ENCODE peak calls at places on chromosome 19, in five cellular contexts. L is right lobe of liver; S is H9; E is CD4-positive, alpha-beta T cell; B is cardiac muscle cell. T is an unnamed sample.

GRCh38 chr19:54160182-54160811 is 776 bp upstream of the LENG1 start:
- DNase-seq in L (peak), S (no peak), E (no peak), B (no peak), T (no peak)

GRCh38 chr19:3608079-3608641 is 1.5 kb upstream of the TBXA2R start:
- DNase-seq in L (no peak), S (no peak), E (no peak), B (no peak), T (no peak)

GRCh38 chr19:36051236-36051635 is 2.8 kb downstream of the THAP8 start:
- DNase-seq in L (no peak), S (peak), E (no peak), B (peak), T (no peak)

GRCh38 chr19:57435062-57435978 is at the start of gene ZNF749:
- DNase-seq in L (peak), S (peak), E (peak), B (peak), T (peak)

GRCh38 chr19:35288331-35288730 is 3.6 kb upstream of the MAG start:
- DNase-seq in L (no peak), S (no peak), E (no peak), B (no peak), T (no peak)

GRCh38 chr19:660793-661426 is 2.1 kb downstream of the RNF126 start:
- DNase-seq in L (peak), S (no peak), E (no peak), B (no peak), T (no peak)

GRCh38 chr19:39996218-39996810 is 546 bp upstream of the ZNF546 start:
- DNase-seq in L (no peak), S (no peak), E (no peak), B (peak), T (peak)

GRCh38 chr19:45667620-45668341 is at the start of gene GIPR:
- DNase-seq in L (peak), S (peak), E (peak), B (peak), T (peak)

GRCh38 chr19:49271080-49271753 is 53.8 kb downstream of the SLC6A16 start:
- DNase-seq in L (no peak), S (no peak), E (no peak), B (no peak), T (no peak)

GRCh38 chr19:39190768-39191167 is 6.0 kb upstream of the NCCRP1 start:
- DNase-seq in L (no peak), S (no peak), E (no peak), B (no peak), T (no peak)

GRCh38 chr19:34994643-34995471 is 5.3 kb upstream of the GRAMD1A start:
- DNase-seq in L (peak), S (no peak), E (no peak), B (no peak), T (no peak)

GRCh38 chr19:3671680-3672574 is 28.3 kb downstream of the PIP5K1C start:
- DNase-seq in L (no peak), S (no peak), E (no peak), B (no peak), T (peak)

GRCh38 chr19:34962281-34962944 is 1.6 kb downstream of the ZNF792 start:
- DNase-seq in L (no peak), S (no peak), E (no peak), B (no peak), T (no peak)

GRCh38 chr19:48878219-48879024 is 6.2 kb downstream of the PPP1R15A start:
- DNase-seq in L (no peak), S (no peak), E (no peak), B (no peak), T (no peak)

GRCh38 chr19:16160943-16161560 is 12.3 kb downstream of the CIB3 start:
- DNase-seq in L (no peak), S (no peak), E (no peak), B (no peak), T (no peak)

GRCh38 chr19:10419646-10420443 is 493 bp upstream of the PDE4A start:
- DNase-seq in L (no peak), S (peak), E (no peak), B (peak), T (peak)

GRCh38 chr19:10421240-10421948 is 1.1 kb downstream of the PDE4A start:
- DNase-seq in L (no peak), S (no peak), E (no peak), B (no peak), T (no peak)

GRCh38 chr19:10421981-10422461 is 1.7 kb downstream of the PDE4A start:
- DNase-seq in L (no peak), S (no peak), E (no peak), B (no peak), T (no peak)

GRCh38 chr19:10419200-10419645 is 1.1 kb upstream of the PDE4A start:
- DNase-seq in L (no peak), S (no peak), E (no peak), B (no peak), T (no peak)

GRCh38 chr19:10420444-10421239 is at the start of gene PDE4A:
- DNase-seq in L (no peak), S (peak), E (no peak), B (peak), T (peak)
- TF ChIP-seq CTCF in L (no peak), S (peak), E (no peak), B (peak), T (peak)

GRCh38 chr19:12773571-12773970 is 1.8 kb downstream of the HOOK2 start:
- DNase-seq in L (no peak), S (no peak), E (no peak), B (no peak), T (no peak)
- TF ChIP-seq CTCF in L (no peak), S (peak), E (no peak), B (peak), T (peak)

GRCh38 chr19:8023371-8023770 is 17.9 kb upstream of the ELAVL1 start:
- DNase-seq in L (no peak), S (no peak), E (no peak), B (no peak), T (no peak)

GRCh38 chr19:8020681-8021080 is 15.2 kb upstream of the ELAVL1 start:
- DNase-seq in L (no peak), S (no peak), E (no peak), B (no peak), T (no peak)

GRCh38 chr19:8022275-8022674 is 16.8 kb upstream of the ELAVL1 start:
- DNase-seq in L (peak), S (no peak), E (no peak), B (no peak), T (no peak)

GRCh38 chr19:8021374-8021773 is 15.9 kb upstream of the ELAVL1 start:
- DNase-seq in L (no peak), S (no peak), E (no peak), B (no peak), T (no peak)

DNA sequence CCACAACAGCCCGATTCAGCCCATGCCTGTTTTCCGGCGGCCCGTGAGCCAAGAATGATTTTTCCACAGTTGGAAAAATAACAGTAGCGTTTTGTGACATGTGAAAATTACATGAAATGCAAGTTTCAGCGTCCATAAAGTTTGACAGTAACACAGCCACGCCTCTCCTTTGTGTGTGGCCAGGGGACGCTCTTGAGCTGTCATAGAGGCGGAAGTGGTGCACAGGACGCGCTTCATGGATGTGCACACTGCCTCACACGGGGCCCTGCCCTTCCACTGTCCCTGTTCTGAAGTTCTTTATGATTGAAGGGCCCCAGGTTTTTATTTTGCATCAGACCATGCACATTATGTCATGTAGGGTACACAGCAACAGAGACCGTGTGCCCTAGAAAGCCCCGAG is 12.4 kb upstream of the ELAVL1 start:
- DNase-seq in L (no peak), S (no peak), E (no peak), B (no peak), T (peak)
- TF ChIP-seq CTCF in L (no peak), S (peak), E (no peak), B (peak), T (peak)

GRCh38 chr19:13761423-13761822 is 2.9 kb upstream of the MRI1 start:
- DNase-seq in L (no peak), S (no peak), E (no peak), B (no peak), T (no peak)
- TF ChIP-seq CTCF in L (no peak), S (peak), E (no peak), B (no peak), T (no peak)

DNA sequence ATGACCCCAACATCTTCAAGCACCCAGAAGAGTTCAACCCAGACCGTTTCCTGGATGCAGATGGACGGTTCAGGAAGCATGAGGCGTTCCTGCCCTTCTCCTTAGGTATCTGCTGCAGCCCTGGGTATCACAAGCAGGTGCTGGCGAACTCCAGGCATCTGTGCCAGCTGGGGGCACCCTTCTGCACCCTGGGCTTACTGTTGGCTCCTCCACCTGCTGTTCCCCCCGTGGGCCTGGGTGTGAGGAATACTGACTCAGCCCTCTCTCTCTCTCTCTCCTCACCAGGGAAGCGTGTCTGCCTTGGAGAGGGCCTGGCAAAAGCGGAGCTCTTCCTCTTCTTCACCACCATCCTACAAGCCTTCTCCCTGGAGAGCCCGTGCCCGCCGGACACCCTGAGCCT is 13.0 kb downstream of the CYP2S1 start:
- DNase-seq in L (no peak), S (no peak), E (no peak), B (no peak), T (no peak)
- TF ChIP-seq CTCF in L (no peak), S (no peak), E (no peak), B (no peak), T (peak)